ENCODE peak calls at places on chromosomes 7 and 10, in eight cellular contexts. K is PC-3; N is prostate gland; V is left ventricle myocardium inferior; F is H9; B is A673; H is CD8-positive, alpha-beta T cell; G is esophagus squamous epithelium. D is an unnamed sample.

GRCh38 chr7:105689093-105689819 is 108.0 kb upstream of the EFCAB10 start:
- DNase-seq in V (no peak), F (peak; percentile 93), B (peak; percentile 83), H (no peak), N (no peak), K (no peak), G (no peak), D (no peak)

GRCh38 chr10:62732841-62733653 is 71.5 kb upstream of the ADO start:
- DNase-seq in G (no peak), B (no peak), K (peak; percentile 100), V (no peak), N (no peak), H (peak; percentile 59), F (no peak), D (no peak)

GRCh38 chr7:141073641-141074161 is at the start of gene TMEM178B:
- DNase-seq in N (peak; percentile 7), H (no peak), V (no peak), G (no peak), K (peak; percentile 1), F (peak; percentile 69), B (peak; percentile 2), D (no peak)

GRCh38 chr7:22814261-22815208 is 8.1 kb downstream of the TOMM7 start:
- DNase-seq in V (no peak), H (no peak), B (no peak), N (no peak), G (no peak), K (peak; percentile 69), F (no peak), D (no peak)

GRCh38 chr10:73234695-73235094 is 12.4 kb downstream of the DNAJC9 start:
- DNase-seq in H (no peak), K (no peak), F (no peak), G (no peak), B (no peak), V (no peak), N (no peak), D (no peak)

GRCh38 chr7:7228967-7229366 is 46.6 kb downstream of the C1GALT1 start:
- DNase-seq in G (no peak), V (no peak), F (no peak), N (no peak), H (no peak), K (no peak), B (no peak), D (no peak)

GRCh38 chr10:132290631-132291030 is 17.1 kb downstream of the STK32C start:
- DNase-seq in V (no peak), F (no peak), K (no peak), G (no peak), H (no peak), N (no peak), B (no peak), D (no peak)

GRCh38 chr10:101444499-101444898 is 90.5 kb downstream of the BTRC start:
- DNase-seq in G (no peak), V (no peak), N (no peak), F (no peak), H (no peak), B (no peak), K (no peak), D (no peak)

GRCh38 chr10:102868976-102869289 is 337 bp upstream of the AS3MT start:
- DNase-seq in N (no peak), V (no peak), H (no peak), F (no peak), B (no peak), K (no peak), G (no peak), D (no peak)

GRCh38 chr10:789831-790701 is 100.6 kb upstream of the DIP2C start:
- DNase-seq in V (no peak), B (no peak), N (no peak), K (no peak), G (no peak), F (no peak), H (no peak), D (no peak)

DNA sequence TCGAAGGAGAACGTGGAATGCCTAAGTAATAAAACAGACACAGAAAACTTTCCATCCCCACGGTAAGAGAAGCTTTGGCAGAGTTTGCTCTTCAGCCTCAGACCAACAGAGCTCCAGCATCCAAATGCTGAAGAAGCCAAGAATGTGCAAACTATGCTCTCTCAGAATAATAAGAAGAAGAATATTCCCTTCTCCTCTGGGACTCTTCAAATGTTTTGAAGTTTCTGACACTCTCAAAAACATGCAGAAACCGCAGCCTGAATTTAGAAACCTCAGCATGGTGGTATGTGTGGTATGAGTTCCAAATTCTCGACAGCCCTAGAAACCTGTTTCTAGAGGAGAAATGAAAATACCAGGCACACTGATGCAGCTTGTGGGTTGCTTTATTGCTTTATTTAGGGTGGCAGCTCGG is 113.3 kb downstream of the KCNMA1 start:
- DNase-seq in B (no peak), H (no peak), N (no peak), K (no peak), G (no peak), F (no peak), V (no peak), D (no peak)
- H3K27ac ChIP-seq in B (no peak overlapping the region), H (no peak overlapping the region), N (no peak overlapping the region), K (no peak overlapping the region), G (peak overlapping the region; percentile 44), F (no peak overlapping the region), V (no peak overlapping the region), D (no peak overlapping the region)

GRCh38 chr10:72228318-72228751 is 12.3 kb upstream of the ASCC1 start:
- DNase-seq in H (no peak), B (no peak), V (no peak), G (no peak), N (no peak), K (no peak), F (no peak), D (no peak)
- H3K27ac ChIP-seq in H (no peak overlapping the region), B (no peak overlapping the region), V (peak overlapping the region; percentile 56), G (peak overlapping the region; percentile 54), N (no peak overlapping the region), K (no peak overlapping the region), F (no peak overlapping the region), D (peak overlapping the region; percentile 52)

GRCh38 chr10:125016123-125016522 is 74.2 kb downstream of the ZRANB1 start:
- DNase-seq in K (no peak), B (no peak), H (no peak), F (no peak), N (no peak), G (no peak), V (no peak), D (peak; percentile 72)
- H3K27ac ChIP-seq in K (no peak overlapping the region), B (no peak overlapping the region), H (no peak overlapping the region), F (no peak overlapping the region), N (peak overlapping the region; percentile 61), G (peak overlapping the region; percentile 75), V (peak overlapping the region; percentile 81), D (peak overlapping the region; percentile 58)

GRCh38 chr7:5767066-5767465 is 14.4 kb downstream of the RNF216 start:
- DNase-seq in K (peak; percentile 24), V (no peak), N (no peak), H (no peak), G (no peak), F (no peak), B (no peak), D (no peak)
- H3K27ac ChIP-seq in K (no peak overlapping the region), V (no peak overlapping the region), N (no peak overlapping the region), H (no peak overlapping the region), G (no peak overlapping the region), F (no peak overlapping the region), B (no peak overlapping the region), D (no peak overlapping the region)